ENCODE peak calls at places on chromosomes 6 and 20, in four cellular contexts. One of them, this sample, is unnamed.

GRCh38 chr20:36544134-36545018 is 3.1 kb downstream of the MYL9 start:
- DNase-seq in K562: no peak
- DNase-seq in stomach: no peak
- DNase-seq in SK-N-SH: no peak
- DNase-seq in this sample: peak; percentile 65

GRCh38 chr6:20334334-20334733 is 67.3 kb upstream of the E2F3 start:
- DNase-seq in K562: peak; percentile 92
- DNase-seq in stomach: no peak
- DNase-seq in SK-N-SH: no peak
- DNase-seq in this sample: no peak

GRCh38 chr6:84618836-84619235 is 145.6 kb downstream of the TBX18 start:
- DNase-seq in K562: no peak
- DNase-seq in stomach: no peak
- DNase-seq in SK-N-SH: no peak
- DNase-seq in this sample: no peak

GRCh38 chr6:10412165-10412947 is 2.5 kb downstream of the TFAP2A start:
- DNase-seq in K562: no peak
- DNase-seq in stomach: no peak
- DNase-seq in SK-N-SH: peak; percentile 61
- DNase-seq in this sample: peak; percentile 81

GRCh38 chr6:215335-216034 is 76.8 kb upstream of the DUSP22 start:
- DNase-seq in K562: no peak
- DNase-seq in stomach: no peak
- DNase-seq in SK-N-SH: no peak
- DNase-seq in this sample: no peak

GRCh38 chr6:131946992-131947955 is 3.9 kb downstream of the CCN2 start:
- DNase-seq in K562: no peak
- DNase-seq in stomach: no peak
- DNase-seq in SK-N-SH: no peak
- DNase-seq in this sample: no peak

GRCh38 chr6:20542927-20543602 is 8.8 kb downstream of the CDKAL1 start:
- DNase-seq in K562: no peak
- DNase-seq in stomach: no peak
- DNase-seq in SK-N-SH: no peak
- DNase-seq in this sample: no peak

GRCh38 chr6:112016335-112016734 is 37.6 kb upstream of the CCN6 start:
- DNase-seq in K562: no peak
- DNase-seq in stomach: no peak
- DNase-seq in SK-N-SH: no peak
- DNase-seq in this sample: no peak

GRCh38 chr6:40359808-40360207 is 227.4 kb downstream of the LRFN2 start:
- DNase-seq in K562: no peak
- DNase-seq in stomach: no peak
- DNase-seq in SK-N-SH: no peak
- DNase-seq in this sample: no peak

GRCh38 chr20:36802326-36803223 is 29.0 kb upstream of the DSN1 start:
- DNase-seq in K562: no peak
- DNase-seq in stomach: no peak
- DNase-seq in SK-N-SH: no peak
- DNase-seq in this sample: no peak

GRCh38 chr6:119351005-119351394 is 1.4 kb upstream of the MAN1A1 start:
- DNase-seq in K562: peak; percentile 22
- DNase-seq in stomach: no peak
- DNase-seq in SK-N-SH: peak; percentile 32
- DNase-seq in this sample: no peak

GRCh38 chr6:149544646-149545257 is 1.1 kb downstream of the PPIL4 start:
- DNase-seq in K562: no peak
- DNase-seq in stomach: no peak
- DNase-seq in SK-N-SH: no peak
- DNase-seq in this sample: no peak
- H3K27ac ChIP-seq in K562: peak overlapping the region; percentile 94
- H3K27ac ChIP-seq in stomach: peak overlapping the region; percentile 98
- H3K27ac ChIP-seq in SK-N-SH: peak overlapping the region; percentile 99
- H3K27ac ChIP-seq in this sample: no peak overlapping the region

GRCh38 chr6:46255528-46255927 is 84.7 kb upstream of the ENPP5 start:
- DNase-seq in K562: no peak
- DNase-seq in stomach: no peak
- DNase-seq in SK-N-SH: no peak
- DNase-seq in this sample: no peak

GRCh38 chr6:46254946-46255345 is 84.2 kb upstream of the ENPP5 start:
- DNase-seq in K562: no peak
- DNase-seq in stomach: no peak
- DNase-seq in SK-N-SH: no peak
- DNase-seq in this sample: no peak

GRCh38 chr6:46254331-46254730 is 83.6 kb upstream of the ENPP5 start:
- DNase-seq in K562: no peak
- DNase-seq in stomach: no peak
- DNase-seq in SK-N-SH: no peak
- DNase-seq in this sample: no peak

GRCh38 chr6:46262928-46263708 is 92.3 kb upstream of the ENPP5 start:
- DNase-seq in K562: no peak
- DNase-seq in stomach: no peak
- DNase-seq in SK-N-SH: no peak
- DNase-seq in this sample: no peak

GRCh38 chr6:46258249-46258648 is 87.5 kb upstream of the ENPP5 start:
- DNase-seq in K562: no peak
- DNase-seq in stomach: no peak
- DNase-seq in SK-N-SH: no peak
- DNase-seq in this sample: no peak
- H3K9me3 ChIP-seq in K562: no peaks in the 10 kb centered on the region
- H3K9me3 ChIP-seq in stomach: no peaks in the 10 kb centered on the region
- H3K9me3 ChIP-seq in SK-N-SH: no peaks in the 10 kb centered on the region
- H3K9me3 ChIP-seq in this sample: no peaks in the 10 kb centered on the region

GRCh38 chr20:23296841-23297701 is 53.5 kb upstream of the NXT1 start:
- DNase-seq in K562: no peak
- DNase-seq in stomach: no peak
- DNase-seq in SK-N-SH: no peak
- DNase-seq in this sample: no peak
- TF ChIP-seq POLR2AphosphoS5 in K562: no peak
- TF ChIP-seq POLR2AphosphoS5 in stomach: peak; percentile 50
- TF ChIP-seq POLR2AphosphoS5 in SK-N-SH: no peak
- TF ChIP-seq POLR2AphosphoS5 in this sample: no peak

DNA sequence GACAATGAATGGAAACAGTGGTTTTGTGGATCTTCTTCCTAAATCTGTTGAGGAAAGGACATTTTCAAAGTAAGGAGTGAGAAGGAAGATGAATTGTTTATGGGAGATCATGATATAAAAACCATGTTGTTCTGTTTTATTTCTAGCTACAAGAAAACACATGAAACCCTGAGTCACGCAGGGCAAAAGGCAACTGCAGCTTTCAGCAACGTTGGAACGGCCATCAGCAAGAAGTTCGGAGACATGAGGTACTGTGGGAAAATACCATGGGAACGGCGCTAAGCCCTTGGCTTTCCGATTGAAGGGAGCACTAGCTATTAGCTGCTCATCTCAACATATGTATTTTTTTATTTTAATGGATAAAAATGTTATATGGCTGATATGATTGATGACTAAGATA is 53.6 kb downstream of the HDDC2 start:
- DNase-seq in K562: no peak
- DNase-seq in stomach: no peak
- DNase-seq in SK-N-SH: no peak
- DNase-seq in this sample: no peak
- H3K27ac ChIP-seq in K562: no peak overlapping the region
- H3K27ac ChIP-seq in stomach: no peak overlapping the region
- H3K27ac ChIP-seq in SK-N-SH: no peak overlapping the region
- H3K27ac ChIP-seq in this sample: no peak overlapping the region

GRCh38 chr20:56274156-56274555 is 25.6 kb downstream of the MC3R start:
- DNase-seq in K562: no peak
- DNase-seq in stomach: no peak
- DNase-seq in SK-N-SH: no peak
- DNase-seq in this sample: no peak
- H3K9me3 ChIP-seq in K562: no peaks in the 10 kb centered on the region
- H3K9me3 ChIP-seq in stomach: no peaks in the 10 kb centered on the region
- H3K9me3 ChIP-seq in SK-N-SH: no peaks in the 10 kb centered on the region
- H3K9me3 ChIP-seq in this sample: no peaks in the 10 kb centered on the region

This sample was measured in spleen.